ENCODE peak calls at places on chromosomes 6 and 20, in ten cellular contexts. One of them, this sample, is unnamed.

GRCh38 chr6:155170519-155170918 is 93.3 kb upstream of the CLDN20 start:
- DNase-seq in prostate gland: no peak
- DNase-seq in stomach: no peak
- DNase-seq in endothelial cell of umbilical vein: no peak
- DNase-seq in transverse colon: no peak
- DNase-seq in sigmoid colon: no peak
- DNase-seq in breast epithelium: no peak
- DNase-seq in K562: no peak
- DNase-seq in HCT116: no peak
- DNase-seq in esophagus muscularis mucosa: no peak
- DNase-seq in this sample: no peak

GRCh38 chr20:3312940-3313656 is 74.1 kb upstream of the SLC4A11 start:
- DNase-seq in HCT116: no peak
- DNase-seq in stomach: no peak
- DNase-seq in breast epithelium: no peak
- DNase-seq in prostate gland: no peak
- DNase-seq in transverse colon: no peak
- DNase-seq in sigmoid colon: no peak
- DNase-seq in esophagus muscularis mucosa: no peak
- DNase-seq in K562: no peak
- DNase-seq in endothelial cell of umbilical vein: peak
- DNase-seq in this sample: no peak

GRCh38 chr20:48164034-48164433 is 378.8 kb upstream of the SULF2 start:
- DNase-seq in K562: no peak
- DNase-seq in stomach: no peak
- DNase-seq in transverse colon: no peak
- DNase-seq in prostate gland: no peak
- DNase-seq in esophagus muscularis mucosa: no peak
- DNase-seq in sigmoid colon: no peak
- DNase-seq in breast epithelium: no peak
- DNase-seq in endothelial cell of umbilical vein: no peak
- DNase-seq in HCT116: no peak
- DNase-seq in this sample: no peak

GRCh38 chr6:135334169-135334568 is 153.1 kb downstream of the MYB start:
- DNase-seq in endothelial cell of umbilical vein: no peak
- DNase-seq in HCT116: no peak
- DNase-seq in sigmoid colon: no peak
- DNase-seq in K562: no peak
- DNase-seq in breast epithelium: no peak
- DNase-seq in stomach: no peak
- DNase-seq in esophagus muscularis mucosa: no peak
- DNase-seq in prostate gland: no peak
- DNase-seq in transverse colon: no peak
- DNase-seq in this sample: no peak

GRCh38 chr20:56443654-56444540 is 24.5 kb upstream of the RTF2 start:
- DNase-seq in breast epithelium: no peak
- DNase-seq in HCT116: no peak
- DNase-seq in esophagus muscularis mucosa: no peak
- DNase-seq in sigmoid colon: peak
- DNase-seq in stomach: no peak
- DNase-seq in transverse colon: no peak
- DNase-seq in endothelial cell of umbilical vein: no peak
- DNase-seq in prostate gland: no peak
- DNase-seq in K562: no peak
- DNase-seq in this sample: no peak

GRCh38 chr20:25865715-25866656 is 169.3 kb upstream of the ZNF337 start:
- DNase-seq in K562: peak
- DNase-seq in transverse colon: peak
- DNase-seq in breast epithelium: peak
- DNase-seq in esophagus muscularis mucosa: no peak
- DNase-seq in prostate gland: peak
- DNase-seq in endothelial cell of umbilical vein: peak
- DNase-seq in sigmoid colon: peak
- DNase-seq in stomach: peak
- DNase-seq in HCT116: peak
- DNase-seq in this sample: peak

GRCh38 chr6:159969204-159969912 is 476 bp downstream of the IGF2R start:
- DNase-seq in transverse colon: peak
- DNase-seq in esophagus muscularis mucosa: peak
- DNase-seq in endothelial cell of umbilical vein: peak
- DNase-seq in breast epithelium: peak
- DNase-seq in HCT116: no peak
- DNase-seq in stomach: peak
- DNase-seq in K562: no peak
- DNase-seq in sigmoid colon: peak
- DNase-seq in prostate gland: peak
- DNase-seq in this sample: peak

GRCh38 chr6:113786168-113786567 is 71.0 kb upstream of the MARCKS start:
- DNase-seq in transverse colon: no peak
- DNase-seq in esophagus muscularis mucosa: no peak
- DNase-seq in endothelial cell of umbilical vein: no peak
- DNase-seq in prostate gland: no peak
- DNase-seq in HCT116: peak
- DNase-seq in sigmoid colon: no peak
- DNase-seq in K562: no peak
- DNase-seq in breast epithelium: no peak
- DNase-seq in stomach: no peak
- DNase-seq in this sample: no peak

GRCh38 chr20:51540585-51540984 is 1.9 kb downstream of the NFATC2 start:
- DNase-seq in HCT116: no peak
- DNase-seq in prostate gland: no peak
- DNase-seq in K562: no peak
- DNase-seq in breast epithelium: no peak
- DNase-seq in esophagus muscularis mucosa: no peak
- DNase-seq in sigmoid colon: no peak
- DNase-seq in endothelial cell of umbilical vein: no peak
- DNase-seq in stomach: no peak
- DNase-seq in transverse colon: no peak
- DNase-seq in this sample: no peak

GRCh38 chr20:51545515-51545914 is 3.0 kb upstream of the NFATC2 start:
- DNase-seq in esophagus muscularis mucosa: no peak
- DNase-seq in transverse colon: no peak
- DNase-seq in endothelial cell of umbilical vein: no peak
- DNase-seq in breast epithelium: no peak
- DNase-seq in HCT116: no peak
- DNase-seq in K562: no peak
- DNase-seq in prostate gland: no peak
- DNase-seq in sigmoid colon: no peak
- DNase-seq in stomach: no peak
- DNase-seq in this sample: no peak

GRCh38 chr20:51542033-51542893 is at the start of gene NFATC2:
- DNase-seq in transverse colon: peak
- DNase-seq in endothelial cell of umbilical vein: peak
- DNase-seq in stomach: peak
- DNase-seq in prostate gland: no peak
- DNase-seq in HCT116: no peak
- DNase-seq in K562: peak
- DNase-seq in sigmoid colon: no peak
- DNase-seq in esophagus muscularis mucosa: no peak
- DNase-seq in breast epithelium: no peak
- DNase-seq in this sample: peak

GRCh38 chr20:51542894-51543788 is 622 bp upstream of the NFATC2 start:
- DNase-seq in HCT116: no peak
- DNase-seq in sigmoid colon: no peak
- DNase-seq in prostate gland: no peak
- DNase-seq in transverse colon: peak
- DNase-seq in esophagus muscularis mucosa: no peak
- DNase-seq in stomach: no peak
- DNase-seq in K562: no peak
- DNase-seq in endothelial cell of umbilical vein: no peak
- DNase-seq in breast epithelium: no peak
- DNase-seq in this sample: peak

GRCh38 chr20:51541189-51542032 is 1.1 kb downstream of the NFATC2 start:
- DNase-seq in transverse colon: peak
- DNase-seq in endothelial cell of umbilical vein: peak
- DNase-seq in breast epithelium: peak
- DNase-seq in stomach: peak
- DNase-seq in sigmoid colon: peak
- DNase-seq in K562: peak
- DNase-seq in prostate gland: peak
- DNase-seq in esophagus muscularis mucosa: peak
- DNase-seq in HCT116: no peak
- DNase-seq in this sample: peak
- TF ChIP-seq POLR2A in transverse colon: no peak
- TF ChIP-seq POLR2A in endothelial cell of umbilical vein: no peak
- TF ChIP-seq POLR2A in breast epithelium: no peak
- TF ChIP-seq POLR2A in stomach: no peak
- TF ChIP-seq POLR2A in sigmoid colon: no peak
- TF ChIP-seq POLR2A in K562: peak
- TF ChIP-seq POLR2A in prostate gland: no peak
- TF ChIP-seq POLR2A in esophagus muscularis mucosa: no peak
- TF ChIP-seq POLR2A in HCT116: no peak
- TF ChIP-seq POLR2A in this sample: no peak

DNA sequence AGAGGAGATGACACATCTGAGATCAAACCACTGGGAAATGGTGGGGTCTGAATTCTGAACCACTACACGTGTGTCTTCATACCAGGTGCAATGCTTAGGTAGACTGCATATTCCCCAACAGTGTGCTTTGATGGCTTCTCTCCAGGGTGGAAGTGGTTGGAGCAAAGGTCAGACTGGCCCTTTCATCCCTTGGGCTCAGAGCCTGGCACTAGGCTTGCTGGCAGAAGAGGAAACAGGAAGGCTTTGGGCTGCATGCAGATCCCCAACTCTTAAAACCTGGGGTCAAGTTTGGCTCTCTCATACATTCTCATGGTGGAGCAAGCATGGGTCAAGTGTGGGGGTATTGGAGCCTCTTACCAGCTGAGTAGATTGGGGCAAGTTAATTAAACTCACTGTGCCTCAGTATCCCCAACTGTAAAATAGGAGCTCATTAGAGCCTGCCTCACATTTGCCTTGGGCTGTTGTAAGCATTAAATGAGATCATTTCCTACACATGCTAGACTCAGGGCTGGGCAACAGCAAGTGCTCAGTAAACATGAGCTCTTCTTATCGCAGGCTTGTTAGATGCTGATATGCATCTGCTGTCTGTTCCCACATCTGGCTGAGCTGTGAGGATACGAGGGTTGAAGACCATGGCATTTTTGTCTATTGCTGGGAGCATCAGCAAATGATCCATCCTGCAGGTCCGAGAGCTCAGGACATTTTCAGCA is 51.6 kb upstream of the FAM83D start:
- DNase-seq in K562: no peak
- DNase-seq in stomach: no peak
- DNase-seq in esophagus muscularis mucosa: no peak
- DNase-seq in endothelial cell of umbilical vein: no peak
- DNase-seq in prostate gland: no peak
- DNase-seq in sigmoid colon: no peak
- DNase-seq in HCT116: no peak
- DNase-seq in transverse colon: peak
- DNase-seq in breast epithelium: no peak
- DNase-seq in this sample: no peak
- TF ChIP-seq POLR2AphosphoS5 in K562: no peak
- TF ChIP-seq POLR2AphosphoS5 in stomach: no peak
- TF ChIP-seq POLR2AphosphoS5 in esophagus muscularis mucosa: no peak
- TF ChIP-seq POLR2AphosphoS5 in endothelial cell of umbilical vein: no peak
- TF ChIP-seq POLR2AphosphoS5 in prostate gland: no peak
- TF ChIP-seq POLR2AphosphoS5 in sigmoid colon: no peak
- TF ChIP-seq POLR2AphosphoS5 in HCT116: no peak
- TF ChIP-seq POLR2AphosphoS5 in transverse colon: no peak
- TF ChIP-seq POLR2AphosphoS5 in breast epithelium: no peak
- TF ChIP-seq POLR2AphosphoS5 in this sample: no peak

DNA sequence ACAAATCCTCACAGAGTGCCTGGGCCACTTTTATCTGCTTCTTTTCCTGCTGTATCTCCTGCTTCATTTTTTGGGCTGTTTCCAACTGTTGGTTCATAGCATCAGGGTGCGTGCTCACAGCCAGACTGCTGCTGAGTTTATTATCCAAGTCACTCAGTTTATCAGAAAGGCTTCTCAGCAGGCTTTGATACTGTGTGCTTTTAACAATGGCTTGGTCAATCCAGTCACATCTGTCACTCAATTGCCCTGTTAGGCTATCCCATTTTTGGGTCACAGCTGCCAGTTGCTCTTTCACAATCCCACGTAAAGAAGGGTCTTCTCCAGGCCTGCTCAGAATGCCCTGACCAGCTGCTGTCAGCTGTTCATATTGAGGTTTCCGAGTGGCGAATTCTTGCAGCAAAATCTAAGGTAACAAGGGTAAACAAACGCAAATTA is 87.2 kb downstream of the DST start:
- DNase-seq in HCT116: no peak
- DNase-seq in K562: no peak
- DNase-seq in breast epithelium: no peak
- DNase-seq in sigmoid colon: peak
- DNase-seq in prostate gland: no peak
- DNase-seq in endothelial cell of umbilical vein: no peak
- DNase-seq in stomach: no peak
- DNase-seq in transverse colon: no peak
- DNase-seq in esophagus muscularis mucosa: no peak
- DNase-seq in this sample: no peak
- H3K27ac ChIP-seq in HCT116: no peak
- H3K27ac ChIP-seq in K562: no peak
- H3K27ac ChIP-seq in breast epithelium: no peak
- H3K27ac ChIP-seq in sigmoid colon: peak
- H3K27ac ChIP-seq in prostate gland: no peak
- H3K27ac ChIP-seq in endothelial cell of umbilical vein: no peak
- H3K27ac ChIP-seq in stomach: no peak
- H3K27ac ChIP-seq in transverse colon: peak
- H3K27ac ChIP-seq in esophagus muscularis mucosa: peak
- H3K27ac ChIP-seq in this sample: no peak

GRCh38 chr20:62951143-62951895 is 1.2 kb upstream of the SLC17A9 start:
- DNase-seq in transverse colon: no peak
- DNase-seq in sigmoid colon: no peak
- DNase-seq in breast epithelium: no peak
- DNase-seq in HCT116: no peak
- DNase-seq in prostate gland: no peak
- DNase-seq in K562: no peak
- DNase-seq in endothelial cell of umbilical vein: no peak
- DNase-seq in esophagus muscularis mucosa: no peak
- DNase-seq in stomach: no peak
- DNase-seq in this sample: no peak

GRCh38 chr20:62950741-62951140 is 1.8 kb upstream of the SLC17A9 start:
- DNase-seq in prostate gland: no peak
- DNase-seq in K562: no peak
- DNase-seq in HCT116: no peak
- DNase-seq in stomach: no peak
- DNase-seq in sigmoid colon: no peak
- DNase-seq in esophagus muscularis mucosa: no peak
- DNase-seq in endothelial cell of umbilical vein: no peak
- DNase-seq in transverse colon: no peak
- DNase-seq in breast epithelium: no peak
- DNase-seq in this sample: no peak

GRCh38 chr20:62951896-62952372 is 575 bp upstream of the SLC17A9 start:
- DNase-seq in sigmoid colon: peak
- DNase-seq in prostate gland: no peak
- DNase-seq in breast epithelium: no peak
- DNase-seq in HCT116: no peak
- DNase-seq in K562: no peak
- DNase-seq in esophagus muscularis mucosa: no peak
- DNase-seq in endothelial cell of umbilical vein: no peak
- DNase-seq in transverse colon: no peak
- DNase-seq in stomach: no peak
- DNase-seq in this sample: peak

GRCh38 chr20:62949153-62949821 is 3.2 kb upstream of the SLC17A9 start:
- DNase-seq in breast epithelium: no peak
- DNase-seq in endothelial cell of umbilical vein: no peak
- DNase-seq in K562: no peak
- DNase-seq in transverse colon: no peak
- DNase-seq in stomach: no peak
- DNase-seq in HCT116: no peak
- DNase-seq in sigmoid colon: peak
- DNase-seq in prostate gland: no peak
- DNase-seq in esophagus muscularis mucosa: no peak
- DNase-seq in this sample: peak

DNA sequence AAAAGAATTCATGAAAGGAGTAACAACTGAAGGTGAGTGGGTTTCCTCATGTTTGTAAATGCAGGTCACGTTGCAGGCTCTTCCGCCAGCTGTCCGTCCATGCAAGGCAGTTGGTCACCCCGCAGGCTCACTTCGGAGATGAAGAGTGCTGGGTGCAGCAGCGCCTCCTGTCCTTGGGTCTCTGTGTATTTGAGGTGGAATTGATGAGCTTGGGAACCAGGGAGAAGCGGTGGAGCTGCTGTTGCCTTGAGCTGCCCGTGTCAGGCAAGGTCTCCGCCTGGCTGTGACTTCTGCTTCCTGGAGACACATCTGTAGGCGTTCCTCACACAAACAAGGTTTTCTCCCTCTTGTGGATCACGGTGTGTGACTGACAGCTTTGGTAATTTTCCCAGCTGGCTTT is 2.6 kb upstream of the SLC17A9 start:
- DNase-seq in prostate gland: no peak
- DNase-seq in K562: no peak
- DNase-seq in endothelial cell of umbilical vein: no peak
- DNase-seq in stomach: no peak
- DNase-seq in breast epithelium: no peak
- DNase-seq in esophagus muscularis mucosa: no peak
- DNase-seq in transverse colon: no peak
- DNase-seq in HCT116: no peak
- DNase-seq in sigmoid colon: no peak
- DNase-seq in this sample: peak
- TF ChIP-seq POLR2A in prostate gland: no peak
- TF ChIP-seq POLR2A in K562: no peak
- TF ChIP-seq POLR2A in endothelial cell of umbilical vein: no peak
- TF ChIP-seq POLR2A in stomach: no peak
- TF ChIP-seq POLR2A in breast epithelium: no peak
- TF ChIP-seq POLR2A in esophagus muscularis mucosa: no peak
- TF ChIP-seq POLR2A in transverse colon: no peak
- TF ChIP-seq POLR2A in HCT116: no peak
- TF ChIP-seq POLR2A in sigmoid colon: no peak
- TF ChIP-seq POLR2A in this sample: no peak

This sample was measured in spleen.